ENCODE peak calls at places on chromosomes 7 and 10, in six cellular contexts. One of them, this sample, is unnamed.
A peak's percentile ranks its signal among the peaks of the same experiment; 100 is the strongest.

GRCh38 chr10:127600479-127600878 is 51.4 kb downstream of the NPS start:
- DNase-seq in aorta: no peak
- DNase-seq in left cardiac atrium: no peak
- DNase-seq in T-helper 9 cell: no peak
- DNase-seq in activated naive CD4-positive, alpha-beta T cell treated with anti-CD3 and anti-CD28 coated beads, Interleukin-2, amount 50 U/mL, for 16 hours: no peak
- DNase-seq in NCI-H1092: no peak
- DNase-seq in this sample: no peak

GRCh38 chr10:78787095-78787494 is 281.7 kb upstream of the ZMIZ1 start:
- DNase-seq in aorta: no peak
- DNase-seq in left cardiac atrium: no peak
- DNase-seq in T-helper 9 cell: no peak
- DNase-seq in activated naive CD4-positive, alpha-beta T cell treated with anti-CD3 and anti-CD28 coated beads, Interleukin-2, amount 50 U/mL, for 16 hours: no peak
- DNase-seq in NCI-H1092: no peak
- DNase-seq in this sample: no peak

GRCh38 chr7:80681272-80681885 is 42.9 kb downstream of the CD36 start:
- DNase-seq in aorta: no peak
- DNase-seq in left cardiac atrium: no peak
- DNase-seq in T-helper 9 cell: no peak
- DNase-seq in activated naive CD4-positive, alpha-beta T cell treated with anti-CD3 and anti-CD28 coated beads, Interleukin-2, amount 50 U/mL, for 16 hours: no peak
- DNase-seq in NCI-H1092: peak; percentile 0
- DNase-seq in this sample: peak; percentile 46

GRCh38 chr7:1940402-1940786 is 270.3 kb downstream of the ELFN1 start:
- DNase-seq in aorta: peak; percentile 91
- DNase-seq in left cardiac atrium: peak; percentile 65
- DNase-seq in T-helper 9 cell: peak; percentile 85
- DNase-seq in activated naive CD4-positive, alpha-beta T cell treated with anti-CD3 and anti-CD28 coated beads, Interleukin-2, amount 50 U/mL, for 16 hours: peak; percentile 81
- DNase-seq in NCI-H1092: no peak
- DNase-seq in this sample: no peak

GRCh38 chr7:34451923-34452322 is 206.1 kb upstream of the NPSR1 start:
- DNase-seq in aorta: no peak
- DNase-seq in left cardiac atrium: no peak
- DNase-seq in T-helper 9 cell: no peak
- DNase-seq in activated naive CD4-positive, alpha-beta T cell treated with anti-CD3 and anti-CD28 coated beads, Interleukin-2, amount 50 U/mL, for 16 hours: no peak
- DNase-seq in NCI-H1092: no peak
- DNase-seq in this sample: peak; percentile 12

GRCh38 chr7:157675427-157675930 is 338.7 kb downstream of the DNAJB6 start:
- DNase-seq in aorta: no peak
- DNase-seq in left cardiac atrium: no peak
- DNase-seq in T-helper 9 cell: no peak
- DNase-seq in activated naive CD4-positive, alpha-beta T cell treated with anti-CD3 and anti-CD28 coated beads, Interleukin-2, amount 50 U/mL, for 16 hours: no peak
- DNase-seq in NCI-H1092: no peak
- DNase-seq in this sample: no peak

GRCh38 chr10:13758302-13758701 is 171.5 kb downstream of the PRPF18 start:
- DNase-seq in aorta: no peak
- DNase-seq in left cardiac atrium: no peak
- DNase-seq in T-helper 9 cell: no peak
- DNase-seq in activated naive CD4-positive, alpha-beta T cell treated with anti-CD3 and anti-CD28 coated beads, Interleukin-2, amount 50 U/mL, for 16 hours: no peak
- DNase-seq in NCI-H1092: no peak
- DNase-seq in this sample: no peak

GRCh38 chr7:1290262-1291039 is 57.8 kb downstream of the UNCX start:
- DNase-seq in aorta: peak; percentile 55
- DNase-seq in left cardiac atrium: peak; percentile 27
- DNase-seq in T-helper 9 cell: no peak
- DNase-seq in activated naive CD4-positive, alpha-beta T cell treated with anti-CD3 and anti-CD28 coated beads, Interleukin-2, amount 50 U/mL, for 16 hours: peak; percentile 35
- DNase-seq in NCI-H1092: peak; percentile 46
- DNase-seq in this sample: peak; percentile 77

GRCh38 chr7:1359681-1360485 is 99.4 kb downstream of the MICALL2 start:
- DNase-seq in aorta: peak; percentile 37
- DNase-seq in left cardiac atrium: no peak
- DNase-seq in T-helper 9 cell: no peak
- DNase-seq in activated naive CD4-positive, alpha-beta T cell treated with anti-CD3 and anti-CD28 coated beads, Interleukin-2, amount 50 U/mL, for 16 hours: peak; percentile 10
- DNase-seq in NCI-H1092: no peak
- DNase-seq in this sample: no peak